ENCODE peak calls at places on chromosomes 4 and X, in eight cellular contexts. D, O, A, U, Z, X, J and B are unnamed samples.
A peak's percentile ranks its signal among the peaks of the same experiment; 100 is the strongest.

GRCh38 chrX:70452143-70452733 is 7.6 kb downstream of the DLG3 start:
- DNase-seq in D (peak; percentile 67), O (peak; percentile 60), A (peak; percentile 62), U (peak; percentile 34), Z (peak; percentile 88), X (peak; percentile 8), J (peak; percentile 52), B (peak; percentile 41)

GRCh38 chrX:110852180-110852579 is 56.6 kb upstream of the CHRDL1 start:
- DNase-seq in D (no peak), O (no peak), A (no peak), U (no peak), Z (peak; percentile 72), X (no peak), J (no peak), B (peak; percentile 24)

GRCh38 chr4:97911236-97911906 is 231.9 kb downstream of the STPG2 start:
- DNase-seq in D (no peak), O (no peak), A (no peak), U (no peak), Z (no peak), X (no peak), J (no peak), B (no peak)

GRCh38 chr4:41369680-41370079 is 113.0 kb downstream of the UCHL1 start:
- DNase-seq in D (no peak), O (no peak), A (no peak), U (peak; percentile 38), Z (no peak), X (peak; percentile 60), J (no peak), B (no peak)

GRCh38 chr4:1940566-1940965 is 68.2 kb downstream of the NELFA start:
- DNase-seq in D (no peak), O (no peak), A (no peak), U (no peak), Z (no peak), X (no peak), J (no peak), B (no peak)

GRCh38 chr4:174255790-174256189 is 27.7 kb downstream of the FBXO8 start:
- DNase-seq in D (no peak), O (no peak), A (peak; percentile 23), U (no peak), Z (no peak), X (no peak), J (no peak), B (no peak)

GRCh38 chrX:30010471-30010870 is 204.9 kb upstream of the MAGEB2 start:
- DNase-seq in D (no peak), O (no peak), A (no peak), U (no peak), Z (no peak), X (no peak), J (no peak), B (no peak)

GRCh38 chr4:159238631-159239030 is 135.8 kb downstream of the RAPGEF2 start:
- DNase-seq in D (no peak), O (no peak), A (no peak), U (no peak), Z (no peak), X (no peak), J (peak; percentile 24), B (no peak)

GRCh38 chr4:74733760-74734159 is 60.6 kb downstream of the BTC start:
- DNase-seq in D (no peak), O (no peak), A (no peak), U (no peak), Z (no peak), X (no peak), J (no peak), B (no peak)